ENCODE peak calls at places on chromosomes 3 and 15, in six cellular contexts. One of them, this sample, is unnamed.

GRCh38 chr3:124837065-124837464 is 50.1 kb downstream of the ITGB5 start:
- DNase-seq in fibroblast of the aortic adventitia: peak
- DNase-seq in progenitor cell of endocrine pancreas: no peak
- DNase-seq in H9: no peak
- DNase-seq in heart right ventricle: no peak
- DNase-seq in heart left ventricle: no peak
- DNase-seq in this sample: no peak

GRCh38 chr3:53464424-53464823 is 30.0 kb upstream of the CACNA1D start:
- DNase-seq in fibroblast of the aortic adventitia: no peak
- DNase-seq in progenitor cell of endocrine pancreas: no peak
- DNase-seq in H9: no peak
- DNase-seq in heart right ventricle: no peak
- DNase-seq in heart left ventricle: no peak
- DNase-seq in this sample: no peak

GRCh38 chr15:83304861-83305661 is 20.6 kb upstream of the BNC1 start:
- DNase-seq in fibroblast of the aortic adventitia: no peak
- DNase-seq in progenitor cell of endocrine pancreas: no peak
- DNase-seq in H9: no peak
- DNase-seq in heart right ventricle: no peak
- DNase-seq in heart left ventricle: no peak
- DNase-seq in this sample: no peak

GRCh38 chr3:126109146-126109859 is 25.4 kb upstream of the SLC41A3 start:
- DNase-seq in fibroblast of the aortic adventitia: no peak
- DNase-seq in progenitor cell of endocrine pancreas: peak
- DNase-seq in H9: no peak
- DNase-seq in heart right ventricle: no peak
- DNase-seq in heart left ventricle: no peak
- DNase-seq in this sample: peak

GRCh38 chr3:157226173-157226847 is 66.4 kb upstream of the CCNL1 start:
- DNase-seq in fibroblast of the aortic adventitia: peak
- DNase-seq in progenitor cell of endocrine pancreas: no peak
- DNase-seq in H9: no peak
- DNase-seq in heart right ventricle: no peak
- DNase-seq in heart left ventricle: no peak
- DNase-seq in this sample: no peak

GRCh38 chr15:49270541-49271421 is 100.7 kb downstream of the GALK2 start:
- DNase-seq in fibroblast of the aortic adventitia: peak
- DNase-seq in progenitor cell of endocrine pancreas: no peak
- DNase-seq in H9: no peak
- DNase-seq in heart right ventricle: peak
- DNase-seq in heart left ventricle: peak
- DNase-seq in this sample: peak

GRCh38 chr15:39140060-39140604 is 440.7 kb upstream of the THBS1 start:
- DNase-seq in fibroblast of the aortic adventitia: peak
- DNase-seq in progenitor cell of endocrine pancreas: no peak
- DNase-seq in H9: no peak
- DNase-seq in heart right ventricle: no peak
- DNase-seq in heart left ventricle: no peak
- DNase-seq in this sample: no peak

GRCh38 chr3:155753038-155753647 is 8.3 kb upstream of the PLCH1 start:
- DNase-seq in fibroblast of the aortic adventitia: peak
- DNase-seq in progenitor cell of endocrine pancreas: no peak
- DNase-seq in H9: no peak
- DNase-seq in heart right ventricle: no peak
- DNase-seq in heart left ventricle: no peak
- DNase-seq in this sample: no peak

GRCh38 chr3:155995525-155996370 is 124.6 kb upstream of the KCNAB1 start:
- DNase-seq in fibroblast of the aortic adventitia: peak
- DNase-seq in progenitor cell of endocrine pancreas: no peak
- DNase-seq in H9: no peak
- DNase-seq in heart right ventricle: no peak
- DNase-seq in heart left ventricle: no peak
- DNase-seq in this sample: no peak

GRCh38 chr15:74414081-74414580 is 19.6 kb downstream of the SEMA7A start:
- DNase-seq in fibroblast of the aortic adventitia: no peak
- DNase-seq in progenitor cell of endocrine pancreas: no peak
- DNase-seq in H9: no peak
- DNase-seq in heart right ventricle: no peak
- DNase-seq in heart left ventricle: no peak
- DNase-seq in this sample: no peak

GRCh38 chr3:13389378-13389777 is 30.7 kb downstream of the NUP210 start:
- DNase-seq in fibroblast of the aortic adventitia: no peak
- DNase-seq in progenitor cell of endocrine pancreas: no peak
- DNase-seq in H9: peak
- DNase-seq in heart right ventricle: no peak
- DNase-seq in heart left ventricle: no peak
- DNase-seq in this sample: no peak

GRCh38 chr3:99895706-99896441 is 78.2 kb downstream of the CMSS1 start:
- DNase-seq in fibroblast of the aortic adventitia: peak
- DNase-seq in progenitor cell of endocrine pancreas: no peak
- DNase-seq in H9: no peak
- DNase-seq in heart right ventricle: no peak
- DNase-seq in heart left ventricle: no peak
- DNase-seq in this sample: no peak

GRCh38 chr3:42140665-42141203 is 49.6 kb downstream of the TRAK1 start:
- DNase-seq in fibroblast of the aortic adventitia: no peak
- DNase-seq in progenitor cell of endocrine pancreas: no peak
- DNase-seq in H9: no peak
- DNase-seq in heart right ventricle: no peak
- DNase-seq in heart left ventricle: no peak
- DNase-seq in this sample: no peak

GRCh38 chr3:123712077-123712860 is 127.4 kb upstream of the HACD2 start:
- DNase-seq in fibroblast of the aortic adventitia: no peak
- DNase-seq in progenitor cell of endocrine pancreas: no peak
- DNase-seq in H9: peak
- DNase-seq in heart right ventricle: no peak
- DNase-seq in heart left ventricle: no peak
- DNase-seq in this sample: no peak

GRCh38 chr3:17088602-17089313 is 204.0 kb downstream of the PLCL2 start:
- DNase-seq in fibroblast of the aortic adventitia: no peak
- DNase-seq in progenitor cell of endocrine pancreas: no peak
- DNase-seq in H9: no peak
- DNase-seq in heart right ventricle: no peak
- DNase-seq in heart left ventricle: no peak
- DNase-seq in this sample: no peak

GRCh38 chr3:143307613-143308183 is 188.1 kb downstream of the CHST2 start:
- DNase-seq in fibroblast of the aortic adventitia: peak
- DNase-seq in progenitor cell of endocrine pancreas: no peak
- DNase-seq in H9: no peak
- DNase-seq in heart right ventricle: peak
- DNase-seq in heart left ventricle: no peak
- DNase-seq in this sample: peak

GRCh38 chr3:168511428-168512014 is 415.8 kb upstream of the GOLIM4 start:
- DNase-seq in fibroblast of the aortic adventitia: peak
- DNase-seq in progenitor cell of endocrine pancreas: no peak
- DNase-seq in H9: no peak
- DNase-seq in heart right ventricle: no peak
- DNase-seq in heart left ventricle: no peak
- DNase-seq in this sample: no peak

GRCh38 chr15:66907826-66908502 is 157.4 kb upstream of the SMAD3 start:
- DNase-seq in fibroblast of the aortic adventitia: peak
- DNase-seq in progenitor cell of endocrine pancreas: no peak
- DNase-seq in H9: peak
- DNase-seq in heart right ventricle: peak
- DNase-seq in heart left ventricle: peak
- DNase-seq in this sample: no peak

GRCh38 chr15:99954361-99955180 is 221.3 kb upstream of the LYSMD4 start:
- DNase-seq in fibroblast of the aortic adventitia: no peak
- DNase-seq in progenitor cell of endocrine pancreas: no peak
- DNase-seq in H9: no peak
- DNase-seq in heart right ventricle: no peak
- DNase-seq in heart left ventricle: peak
- DNase-seq in this sample: peak

GRCh38 chr15:63698731-63699130 is 101.5 kb downstream of the FBXL22 start:
- DNase-seq in fibroblast of the aortic adventitia: no peak
- DNase-seq in progenitor cell of endocrine pancreas: no peak
- DNase-seq in H9: no peak
- DNase-seq in heart right ventricle: no peak
- DNase-seq in heart left ventricle: no peak
- DNase-seq in this sample: no peak

GRCh38 chr3:76051145-76051544 is 265.8 kb upstream of the ZNF717 start:
- DNase-seq in fibroblast of the aortic adventitia: no peak
- DNase-seq in progenitor cell of endocrine pancreas: no peak
- DNase-seq in H9: no peak
- DNase-seq in heart right ventricle: no peak
- DNase-seq in heart left ventricle: no peak
- DNase-seq in this sample: no peak

GRCh38 chr3:45646051-45646585 is 43.1 kb upstream of the SACM1L start:
- DNase-seq in fibroblast of the aortic adventitia: no peak
- DNase-seq in progenitor cell of endocrine pancreas: no peak
- DNase-seq in H9: no peak
- DNase-seq in heart right ventricle: no peak
- DNase-seq in heart left ventricle: no peak
- DNase-seq in this sample: no peak

GRCh38 chr3:66239513-66240135 is 18.8 kb downstream of the SLC25A26 start:
- DNase-seq in fibroblast of the aortic adventitia: no peak
- DNase-seq in progenitor cell of endocrine pancreas: no peak
- DNase-seq in H9: no peak
- DNase-seq in heart right ventricle: no peak
- DNase-seq in heart left ventricle: no peak
- DNase-seq in this sample: no peak

GRCh38 chr3:45321607-45322391 is 66.6 kb upstream of the LARS2 start:
- DNase-seq in fibroblast of the aortic adventitia: no peak
- DNase-seq in progenitor cell of endocrine pancreas: no peak
- DNase-seq in H9: no peak
- DNase-seq in heart right ventricle: no peak
- DNase-seq in heart left ventricle: no peak
- DNase-seq in this sample: no peak

GRCh38 chr3:107988464-107989156 is 102.2 kb downstream of the CD47 start:
- DNase-seq in fibroblast of the aortic adventitia: peak
- DNase-seq in progenitor cell of endocrine pancreas: no peak
- DNase-seq in H9: no peak
- DNase-seq in heart right ventricle: peak
- DNase-seq in heart left ventricle: no peak
- DNase-seq in this sample: no peak

GRCh38 chr15:74302821-74303359 is 64.6 kb downstream of the CYP11A1 start:
- DNase-seq in fibroblast of the aortic adventitia: peak
- DNase-seq in progenitor cell of endocrine pancreas: peak
- DNase-seq in H9: peak
- DNase-seq in heart right ventricle: peak
- DNase-seq in heart left ventricle: peak
- DNase-seq in this sample: no peak

GRCh38 chr3:94336076-94336741 is 273.3 kb downstream of the NSUN3 start:
- DNase-seq in fibroblast of the aortic adventitia: peak
- DNase-seq in progenitor cell of endocrine pancreas: no peak
- DNase-seq in H9: peak
- DNase-seq in heart right ventricle: no peak
- DNase-seq in heart left ventricle: no peak
- DNase-seq in this sample: no peak

GRCh38 chr15:58999694-59000093 is 12.2 kb downstream of the RNF111 start:
- DNase-seq in fibroblast of the aortic adventitia: no peak
- DNase-seq in progenitor cell of endocrine pancreas: no peak
- DNase-seq in H9: no peak
- DNase-seq in heart right ventricle: no peak
- DNase-seq in heart left ventricle: no peak
- DNase-seq in this sample: no peak

This sample was measured in right atrium auricular region.